ENCODE peak calls at places on chromosome 3, in four cellular contexts. Q is psoas muscle; N is lower lobe of right lung; I is CD4-positive, alpha-beta memory T cell. R is an unnamed sample.

GRCh38 chr3:132539681-132540080 is 57.4 kb upstream of the ACKR4 start:
- DNase-seq in I (no peak), Q (no peak), N (no peak), R (no peak)

GRCh38 chr3:124504332-124505059 is 225.8 kb upstream of the UMPS start:
- DNase-seq in I (no peak), N (no peak), Q (no peak), R (no peak)

GRCh38 chr3:9945358-9945757 is 6.8 kb downstream of the PRRT3 start:
- DNase-seq in Q (no peak), N (no peak), I (no peak), R (no peak)

GRCh38 chr3:33544126-33544525 is 103.9 kb upstream of the UBP1 start:
- DNase-seq in N (no peak), I (no peak), Q (no peak), R (no peak)

GRCh38 chr3:129609591-129610169 is 3.2 kb upstream of the PLXND1 start:
- DNase-seq in I (no peak), Q (no peak), N (no peak), R (no peak)

GRCh38 chr3:150787741-150788370 is 24.9 kb upstream of the SIAH2 start:
- DNase-seq in N (peak; percentile 93), I (peak; percentile 64), Q (peak; percentile 91), R (peak; percentile 83)

GRCh38 chr3:24686764-24687163 is 192.1 kb upstream of the THRB start:
- DNase-seq in Q (no peak), N (no peak), I (no peak), R (no peak)

GRCh38 chr3:5585085-5585484 is 397.6 kb downstream of the EDEM1 start:
- DNase-seq in I (no peak), N (no peak), Q (no peak), R (no peak)

GRCh38 chr3:101333883-101334282 is 13.5 kb upstream of the IMPG2 start:
- DNase-seq in N (no peak), I (no peak), Q (no peak), R (no peak)

GRCh38 chr3:124759666-124760401 is 29.6 kb downstream of the UMPS start:
- DNase-seq in Q (no peak), N (no peak), I (no peak), R (no peak)

GRCh38 chr3:194687638-194688206 is 2.0 kb downstream of the FAM43A start:
- DNase-seq in Q (peak; percentile 83), I (peak; percentile 60), N (peak; percentile 86), R (peak; percentile 38)

GRCh38 chr3:36451816-36452215 is 71.5 kb downstream of the STAC start:
- DNase-seq in Q (no peak), I (no peak), N (no peak), R (no peak)

GRCh38 chr3:101936419-101937331 is 87.4 kb downstream of the NFKBIZ start:
- DNase-seq in I (peak; percentile 54), N (no peak), Q (no peak), R (no peak)

GRCh38 chr3:50268703-50269451 is at the start of gene SEMA3B:
- DNase-seq in I (no peak), Q (peak; percentile 76), N (peak; percentile 88), R (no peak)

GRCh38 chr3:99365979-99366378 is 272.4 kb upstream of the COL8A1 start:
- DNase-seq in N (no peak), Q (no peak), I (no peak), R (no peak)

GRCh38 chr3:109175411-109175810 is 38.9 kb downstream of the C3orf85 start:
- DNase-seq in I (no peak), Q (no peak), N (no peak), R (no peak)

GRCh38 chr3:197520311-197521276 is 35.2 kb downstream of the BDH1 start:
- DNase-seq in Q (no peak), N (peak; percentile 70), I (no peak), R (peak; percentile 71)

GRCh38 chr3:146130881-146131371 is 30.1 kb downstream of the PLOD2 start:
- DNase-seq in N (no peak), Q (no peak), I (no peak), R (no peak)

GRCh38 chr3:52481819-52482521 is 13.2 kb upstream of the STAB1 start:
- DNase-seq in Q (peak; percentile 67), N (no peak), I (no peak), R (no peak)

GRCh38 chr3:5972586-5972985 is 785.1 kb downstream of the EDEM1 start:
- DNase-seq in I (no peak), N (no peak), Q (no peak), R (no peak)

GRCh38 chr3:193850084-193850619 is 257.1 kb downstream of the OPA1 start:
- DNase-seq in I (no peak), Q (no peak), N (no peak), R (no peak)

GRCh38 chr3:140468407-140468806 is 209.5 kb upstream of the TRIM42 start:
- DNase-seq in N (no peak), Q (no peak), I (no peak), R (no peak)

GRCh38 chr3:136074546-136074945 is 109.0 kb downstream of the PPP2R3A start:
- DNase-seq in N (no peak), Q (no peak), I (no peak), R (no peak)

GRCh38 chr3:27659279-27660021 is 62.7 kb downstream of the EOMES start:
- DNase-seq in Q (peak; percentile 64), N (peak; percentile 67), I (peak; percentile 39), R (no peak)

GRCh38 chr3:126399348-126399730 is 4.6 kb downstream of the CFAP100 start:
- DNase-seq in N (no peak), Q (no peak), I (no peak), R (no peak)

GRCh38 chr3:134315286-134316106 is 58.8 kb downstream of the AMOTL2 start:
- DNase-seq in I (no peak), N (no peak), Q (peak; percentile 90), R (peak; percentile 55)

GRCh38 chr3:155416500-155417118 is 123.1 kb upstream of the STRIT1 start:
- DNase-seq in N (no peak), Q (no peak), I (no peak), R (no peak)

GRCh38 chr3:51967384-51968174 is at the start of gene PCBP4:
- DNase-seq in Q (peak; percentile 89), N (peak; percentile 74), I (peak; percentile 48), R (peak; percentile 87)

GRCh38 chr3:46378426-46378942 is 7.7 kb downstream of the CCR5 start:
- DNase-seq in Q (peak; percentile 78), N (peak; percentile 77), I (peak; percentile 49), R (peak; percentile 56)

GRCh38 chr3:15326673-15327072 is 5.7 kb downstream of the SH3BP5 start:
- DNase-seq in Q (no peak), N (no peak), I (no peak), R (no peak)

GRCh38 chr3:15326037-15326436 is 6.3 kb downstream of the SH3BP5 start:
- DNase-seq in I (no peak), N (no peak), Q (peak; percentile 70), R (no peak)

GRCh38 chr3:15325228-15325627 is 7.2 kb downstream of the SH3BP5 start:
- DNase-seq in Q (no peak), I (no peak), N (no peak), R (no peak)

GRCh38 chr3:15323063-15323462 is 9.3 kb downstream of the SH3BP5 start:
- DNase-seq in Q (no peak), I (no peak), N (no peak), R (no peak)

DNA sequence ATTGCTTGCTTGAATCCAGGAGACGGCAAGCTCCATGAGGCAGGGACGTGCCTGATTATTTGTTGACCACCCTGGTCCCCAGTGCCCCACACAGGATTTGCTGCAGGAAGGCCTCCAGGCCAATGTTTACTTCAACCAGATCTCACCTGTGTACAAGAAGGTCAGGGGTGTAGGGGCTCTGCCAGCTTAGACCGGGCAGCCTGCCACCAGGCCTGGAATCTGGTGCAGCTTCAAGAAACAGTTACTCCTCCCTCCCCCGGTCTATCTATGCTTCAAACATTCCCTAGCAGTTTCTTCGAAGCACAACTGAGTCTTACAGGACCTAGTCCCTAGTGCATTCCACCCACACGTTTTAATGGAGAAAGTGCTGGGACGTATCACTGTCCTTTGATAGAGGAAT is 8.1 kb downstream of the SH3BP5 start:
- DNase-seq in N (no peak), I (no peak), Q (no peak), R (no peak)
- H3K27ac ChIP-seq in N (peak overlapping the region; percentile 48), I (no peak overlapping the region), Q (peak overlapping the region; percentile 52), R (no peak overlapping the region)

DNA sequence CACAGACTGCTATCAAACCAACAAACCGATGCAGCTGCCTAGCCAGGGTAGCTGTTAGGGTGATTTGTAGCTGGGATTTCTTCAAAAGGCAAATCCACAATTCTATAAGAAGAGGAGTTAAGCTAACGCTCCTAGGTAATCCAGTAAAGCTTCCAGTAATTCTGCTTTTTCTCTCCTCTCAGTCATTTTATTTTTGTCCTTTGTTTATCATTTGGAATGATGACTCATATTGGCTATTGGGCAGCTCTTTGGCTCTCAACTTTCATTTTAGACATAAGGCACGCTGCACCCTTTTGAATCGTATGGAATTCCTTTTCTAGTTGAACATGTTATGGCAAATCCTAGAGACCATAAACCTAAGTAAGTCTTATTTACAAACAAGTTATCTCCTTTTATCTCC is 53.2 kb upstream of the PPARG start:
- DNase-seq in Q (no peak), I (no peak), N (no peak), R (no peak)
- H3K4me3 ChIP-seq in Q (no peak overlapping the region), I (no peak overlapping the region), N (no peak overlapping the region), R (no peak overlapping the region)

GRCh38 chr3:160869825-160870224 is 113.8 kb downstream of the PPM1L start:
- DNase-seq in I (no peak), N (no peak), Q (peak; percentile 75), R (no peak)

DNA sequence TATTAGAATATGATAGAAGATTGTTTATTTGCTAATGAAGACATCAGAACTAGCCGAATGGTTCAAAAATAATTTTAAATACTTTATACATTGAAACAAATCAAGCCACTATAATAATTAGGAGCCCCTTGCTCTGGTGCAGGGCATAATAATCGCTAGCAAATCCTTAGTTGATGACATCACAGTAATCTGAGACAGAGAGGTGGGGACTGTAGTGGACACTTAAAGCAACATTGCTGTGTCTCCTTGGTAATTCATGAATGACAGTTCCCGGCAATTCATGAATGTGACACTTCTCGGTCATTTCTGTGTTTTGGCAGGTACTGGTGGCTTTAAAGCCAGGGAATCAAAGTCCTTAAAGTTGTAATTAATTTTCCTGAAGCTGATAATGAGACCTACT is 114.3 kb downstream of the PPM1L start:
- DNase-seq in Q (no peak), I (no peak), N (no peak), R (no peak)
- H3K27ac ChIP-seq in Q (peak overlapping the region; percentile 94), I (no peak overlapping the region), N (no peak overlapping the region), R (no peak overlapping the region)

GRCh38 chr3:106001923-106002322 is 133.1 kb upstream of the CBLB start:
- DNase-seq in N (no peak), I (no peak), Q (no peak), R (no peak)

GRCh38 chr3:106006001-106006400 is 137.2 kb upstream of the CBLB start:
- DNase-seq in Q (no peak), N (no peak), I (no peak), R (no peak)

GRCh38 chr3:106006571-106006970 is 137.8 kb upstream of the CBLB start:
- DNase-seq in I (no peak), N (no peak), Q (no peak), R (no peak)

GRCh38 chr3:106004841-106005240 is 136.0 kb upstream of the CBLB start:
- DNase-seq in I (no peak), N (no peak), Q (no peak), R (no peak)

DNA sequence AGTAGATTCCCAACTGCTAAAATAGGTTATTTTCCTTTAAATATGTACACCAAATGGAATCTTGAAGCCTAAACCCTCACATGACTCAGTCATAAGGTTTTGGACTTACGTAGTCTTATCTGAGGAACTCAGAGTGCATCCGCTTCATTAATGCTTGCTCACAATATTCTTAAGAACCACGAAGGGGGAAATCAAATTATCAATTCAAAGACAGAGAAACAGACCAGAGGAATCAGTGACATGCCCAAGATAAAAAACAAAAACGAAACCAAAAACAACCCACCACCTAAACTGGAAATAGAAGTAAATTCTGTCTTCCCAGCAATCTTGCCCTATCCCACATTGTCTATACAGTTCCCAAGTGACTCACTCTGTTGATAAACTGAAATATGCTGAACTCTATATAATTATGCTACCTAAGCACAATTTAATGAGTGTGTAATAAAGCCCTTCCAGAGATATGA is 135.4 kb upstream of the CBLB start:
- DNase-seq in Q (no peak), N (no peak), I (no peak), R (no peak)
- H3K4me3 ChIP-seq in Q (peak overlapping the region; percentile 27), N (peak overlapping the region; percentile 20), I (peak overlapping the region; percentile 7), R (peak overlapping the region; percentile 15)